ENCODE peak calls at places on chromosome 1, in six cellular contexts. V is AML-193; A is heart left ventricle; X is HEK293T; D is fibroblast of the conjunctiva; C is activated CD4-positive, alpha-beta T cell treated with anti-CD3 and anti-CD28 coated beads, Interleukin-2, amount 50 U/mL, for 1 hour. Z is an unnamed sample.

GRCh38 chr1:151416231-151416630 is 16.9 kb downstream of the PSMB4 start:
- DNase-seq in C (no peak), D (no peak), V (no peak), A (no peak), X (no peak), Z (no peak)

GRCh38 chr1:245516178-245516829 is 361.5 kb downstream of the KIF26B start:
- DNase-seq in X (no peak), A (no peak), V (no peak), D (no peak), C (no peak), Z (peak)

GRCh38 chr1:161792740-161793139 is 26.6 kb downstream of the ATF6 start:
- DNase-seq in D (peak), X (peak), A (no peak), C (no peak), V (peak), Z (peak)

GRCh38 chr1:153659656-153660055 is 1.2 kb downstream of the SNAPIN start:
- DNase-seq in V (no peak), D (no peak), A (no peak), C (no peak), X (no peak), Z (no peak)

GRCh38 chr1:2314803-2315710 is 76.3 kb downstream of the MORN1 start:
- DNase-seq in A (peak), V (peak), C (peak), D (peak), X (peak), Z (peak)

GRCh38 chr1:171218661-171219060 is 29.6 kb upstream of the FMO1 start:
- DNase-seq in D (no peak), A (no peak), C (no peak), X (no peak), V (no peak), Z (no peak)

GRCh38 chr1:204398197-204399125 is 13.2 kb downstream of the PPP1R15B start:
- DNase-seq in V (peak), A (no peak), X (peak), C (peak), D (peak), Z (peak)

GRCh38 chr1:65150583-65151263 is 2.7 kb downstream of the AK4 start:
- DNase-seq in C (no peak), V (no peak), X (no peak), D (no peak), A (no peak), Z (no peak)

GRCh38 chr1:167171286-167171929 is 49.3 kb upstream of the POU2F1 start:
- DNase-seq in D (no peak), C (no peak), X (no peak), V (no peak), A (no peak), Z (no peak)

Z was measured in A549.